ENCODE peak calls at places on chromosomes 11 and 22, in four cellular contexts. Q is AG04449, M is A549, S is coronary artery. G is an unnamed sample.

GRCh38 chr22:25953276-25953675 is 211.3 kb downstream of the MYO18B start:
- DNase-seq in S (no peak), Q (no peak), M (no peak), G (no peak)

GRCh38 chr11:74444173-74444832 is 23.0 kb downstream of the KCNE3 start:
- DNase-seq in S (no peak), M (no peak), Q (no peak), G (no peak)

GRCh38 chr11:87849216-87849615 is 326.0 kb downstream of the RAB38 start:
- DNase-seq in M (no peak), Q (no peak), S (no peak), G (no peak)

GRCh38 chr11:68663482-68664010 is 20.8 kb upstream of the GAL start:
- DNase-seq in Q (no peak), S (no peak), M (no peak), G (no peak)

GRCh38 chr11:78295991-78296930 is 107.5 kb downstream of the USP35 start:
- DNase-seq in Q (no peak), M (no peak), S (no peak), G (no peak)

GRCh38 chr22:37777122-37777687 is 30.5 kb upstream of the GCAT start:
- DNase-seq in M (no peak), S (no peak), Q (no peak), G (no peak)

GRCh38 chr22:32100711-32101110 is 57.6 kb downstream of the SLC5A1 start:
- DNase-seq in S (no peak), Q (no peak), M (no peak), G (no peak)

GRCh38 chr22:44363214-44363979 is 50.6 kb upstream of the SHISAL1 start:
- DNase-seq in M (peak), S (peak), Q (peak), G (no peak)

GRCh38 chr11:73252577-73253191 is 19.5 kb upstream of the P2RY6 start:
- DNase-seq in Q (no peak), M (peak), S (peak), G (no peak)

GRCh38 chr11:81000334-81001100 is 1559.7 kb upstream of the TENM4 start:
- DNase-seq in M (no peak), Q (no peak), S (no peak), G (no peak)

GRCh38 chr22:33825761-33826160 is 94.5 kb downstream of the LARGE1 start:
- DNase-seq in M (no peak), Q (no peak), S (no peak), G (no peak)

GRCh38 chr11:61657566-61657965 is 22.6 kb upstream of the DAGLA start:
- DNase-seq in M (no peak), S (no peak), Q (no peak), G (no peak)

GRCh38 chr22:38290347-38290746 is 17.5 kb upstream of the TMEM184B start:
- DNase-seq in S (no peak), M (no peak), Q (no peak), G (no peak)

GRCh38 chr22:37852418-37852817 is 3.2 kb downstream of the EIF3L start:
- DNase-seq in S (no peak), Q (no peak), M (no peak), G (no peak)

GRCh38 chr11:111417011-111417765 is 38.1 kb upstream of the POU2AF1 start:
- DNase-seq in S (no peak), M (no peak), Q (no peak), G (no peak)

GRCh38 chr11:3995949-3996554 is 98.5 kb upstream of the RRM1 start:
- DNase-seq in S (no peak), Q (no peak), M (no peak), G (no peak)

GRCh38 chr11:2828585-2829330 is 56.8 kb downstream of the CDKN1C start:
- DNase-seq in S (no peak), M (no peak), Q (no peak), G (no peak)

GRCh38 chr11:95485115-95485900 is 254.3 kb upstream of the SESN3 start:
- DNase-seq in M (no peak), Q (peak), S (no peak), G (no peak)

GRCh38 chr11:25734592-25735211 is 597.2 kb upstream of the ANO3 start:
- DNase-seq in M (no peak), S (no peak), Q (no peak), G (no peak)

GRCh38 chr11:71937826-71938225 is 9.0 kb downstream of the RNF121 start:
- DNase-seq in M (no peak), Q (no peak), S (no peak), G (no peak)

GRCh38 chr11:123188508-123189165 is 6.4 kb downstream of the CLMP start:
- DNase-seq in S (no peak), Q (no peak), M (no peak), G (no peak)
- TF ChIP-seq CTCF in S (no peak), Q (peak), M (no peak), G (no peak)

GRCh38 chr11:124331873-124332272 is 11.9 kb upstream of the OR8D2 start:
- DNase-seq in M (no peak), Q (no peak), S (no peak), G (no peak)

GRCh38 chr11:124327775-124328174 is 7.8 kb upstream of the OR8D2 start:
- DNase-seq in S (no peak), M (no peak), Q (no peak), G (no peak)

GRCh38 chr11:124329787-124330478 is 9.9 kb upstream of the OR8D2 start:
- DNase-seq in S (no peak), Q (no peak), M (no peak), G (no peak)
- TF ChIP-seq CTCF in S (no peak), Q (no peak), M (no peak), G (no peak)

GRCh38 chr11:76674517-76675400 is 4.2 kb upstream of the LRRC32 start:
- DNase-seq in S (no peak), M (no peak), Q (no peak), G (no peak)
- TF ChIP-seq CTCF in S (no peak), M (no peak), Q (no peak), G (no peak)

GRCh38 chr22:23818541-23818940 is 20.3 kb downstream of the DERL3 start:
- DNase-seq in Q (no peak), M (no peak), S (no peak), G (no peak)
- TF ChIP-seq CTCF in Q (no peak), M (no peak), S (no peak), G (no peak)

GRCh38 chr22:46712288-46712687 is 25.8 kb downstream of the CERK start:
- DNase-seq in M (no peak), S (no peak), Q (no peak), G (no peak)
- TF ChIP-seq CTCF in M (no peak), S (no peak), Q (no peak), G (no peak)